ENCODE peak calls at places on chromosomes 6 and 20, in ten cellular contexts. T, N, O, C, K, A, S, Q, E and R are unnamed samples.

GRCh38 chr20:51985013-51985415 is 182.7 kb upstream of the SALL4 start:
- DNase-seq in C (no peak), E (no peak), T (peak), A (peak), S (peak), N (no peak), K (no peak), Q (peak), O (no peak), R (no peak)

GRCh38 chr20:46214831-46215488 is 93.3 kb downstream of the CDH22 start:
- DNase-seq in K (no peak), N (no peak), Q (no peak), T (no peak), A (no peak), S (no peak), C (no peak), E (no peak), O (no peak), R (no peak)

GRCh38 chr6:55282145-55282544 is 45.1 kb upstream of the GFRAL start:
- DNase-seq in T (no peak), S (no peak), O (no peak), K (no peak), Q (no peak), A (no peak), E (no peak), N (no peak), C (no peak), R (no peak)

GRCh38 chr20:45317826-45318225 is 9.7 kb upstream of the MATN4 start:
- DNase-seq in E (no peak), Q (no peak), O (no peak), T (no peak), C (no peak), N (no peak), K (no peak), A (no peak), S (no peak), R (no peak)

GRCh38 chr6:81696505-81696904 is 56.0 kb downstream of the TENT5A start:
- DNase-seq in T (no peak), O (no peak), C (no peak), S (no peak), K (no peak), Q (peak), E (no peak), A (no peak), N (no peak), R (no peak)

GRCh38 chr6:83574783-83575182 is 62.4 kb downstream of the PRSS35 start:
- DNase-seq in Q (no peak), O (no peak), A (no peak), S (no peak), E (no peak), T (no peak), N (no peak), C (no peak), K (no peak), R (no peak)

GRCh38 chr6:117477988-117478852 is 4.3 kb upstream of the DCBLD1 start:
- DNase-seq in N (no peak), O (no peak), C (peak), T (no peak), A (no peak), S (no peak), E (no peak), Q (no peak), K (no peak), R (no peak)

GRCh38 chr20:9886227-9886626 is 47.4 kb upstream of the PAK5 start:
- DNase-seq in K (no peak), N (no peak), A (no peak), E (no peak), Q (peak), O (no peak), C (no peak), T (no peak), S (no peak), R (no peak)

GRCh38 chr6:168420084-168420483 is 20.9 kb upstream of the SMOC2 start:
- DNase-seq in S (no peak), Q (no peak), K (no peak), T (no peak), N (no peak), O (no peak), C (no peak), E (no peak), A (no peak), R (no peak)

GRCh38 chr6:90458353-90459224 is 128.3 kb downstream of the MAP3K7 start:
- DNase-seq in E (no peak), K (no peak), A (peak), T (no peak), S (no peak), O (no peak), Q (no peak), N (no peak), C (no peak), R (no peak)

GRCh38 chr6:114690625-114691024 is 347.8 kb upstream of the HS3ST5 start:
- DNase-seq in Q (no peak), O (no peak), N (no peak), S (no peak), A (no peak), K (no peak), C (no peak), T (no peak), E (no peak), R (no peak)
- TF ChIP-seq CTCF in Q (no peak), O (no peak), N (no peak), S (no peak), A (no peak), K (no peak), C (no peak), T (no peak), E (peak), R (no peak)

GRCh38 chr20:16017656-16018055 is 555.6 kb downstream of the KIF16B start:
- DNase-seq in T (no peak), E (no peak), N (no peak), A (no peak), S (no peak), Q (no peak), C (no peak), K (no peak), O (no peak), R (no peak)
- TF ChIP-seq CTCF in T (no peak), E (no peak), N (no peak), A (no peak), S (no peak), Q (no peak), C (no peak), K (no peak), O (no peak), R (peak)

GRCh38 chr6:1313755-1314503 is 2.0 kb downstream of the FOXQ1 start:
- DNase-seq in C (peak), K (no peak), E (no peak), T (no peak), A (no peak), N (no peak), Q (no peak), S (peak), O (no peak), R (peak)
- TF ChIP-seq CTCF in C (no peak), K (no peak), E (no peak), T (peak), A (peak), N (no peak), Q (peak), S (peak), O (no peak), R (peak)

GRCh38 chr6:107489636-107490567 is at the start of gene SOBP:
- DNase-seq in K (peak), Q (peak), C (peak), N (peak), O (peak), E (peak), A (peak), S (peak), T (peak), R (peak)
- TF ChIP-seq CTCF in K (no peak), Q (no peak), C (no peak), N (peak), O (no peak), E (no peak), A (no peak), S (no peak), T (no peak), R (peak)